ENCODE peak calls at places on chromosomes 5 and 9, in ten cellular contexts. One of them, this sample, is unnamed.

GRCh38 chr9:137070906-137071275 is 534 bp upstream of the SAPCD2 start:
- DNase-seq in kidney epithelial cell: no peak
- DNase-seq in brain microvascular endothelial cell: no peak
- DNase-seq in lower lobe of right lung: no peak
- DNase-seq in breast epithelium: no peak
- DNase-seq in GM10248: peak
- DNase-seq in progenitor cell of endocrine pancreas: no peak
- DNase-seq in ovary: no peak
- DNase-seq in neural crest cell: peak
- DNase-seq in cardiac muscle cell: no peak
- DNase-seq in this sample: no peak

GRCh38 chr5:24644757-24645156 is at the start of gene CDH10:
- DNase-seq in cardiac muscle cell: peak
- DNase-seq in kidney epithelial cell: no peak
- DNase-seq in progenitor cell of endocrine pancreas: peak
- DNase-seq in GM10248: no peak
- DNase-seq in ovary: no peak
- DNase-seq in lower lobe of right lung: peak
- DNase-seq in brain microvascular endothelial cell: no peak
- DNase-seq in breast epithelium: no peak
- DNase-seq in neural crest cell: peak
- DNase-seq in this sample: no peak

GRCh38 chr5:34735436-34736426 is 79.6 kb downstream of the RAI14 start:
- DNase-seq in progenitor cell of endocrine pancreas: no peak
- DNase-seq in neural crest cell: no peak
- DNase-seq in kidney epithelial cell: no peak
- DNase-seq in brain microvascular endothelial cell: no peak
- DNase-seq in ovary: no peak
- DNase-seq in GM10248: no peak
- DNase-seq in cardiac muscle cell: peak
- DNase-seq in breast epithelium: no peak
- DNase-seq in lower lobe of right lung: no peak
- DNase-seq in this sample: no peak

GRCh38 chr9:34096751-34097150 is 29.7 kb downstream of the DCAF12 start:
- DNase-seq in cardiac muscle cell: no peak
- DNase-seq in GM10248: no peak
- DNase-seq in breast epithelium: no peak
- DNase-seq in kidney epithelial cell: no peak
- DNase-seq in brain microvascular endothelial cell: no peak
- DNase-seq in neural crest cell: no peak
- DNase-seq in progenitor cell of endocrine pancreas: no peak
- DNase-seq in lower lobe of right lung: no peak
- DNase-seq in ovary: no peak
- DNase-seq in this sample: no peak

GRCh38 chr9:77486968-77487367 is 161.2 kb downstream of the GNA14 start:
- DNase-seq in kidney epithelial cell: no peak
- DNase-seq in ovary: no peak
- DNase-seq in cardiac muscle cell: no peak
- DNase-seq in progenitor cell of endocrine pancreas: no peak
- DNase-seq in lower lobe of right lung: no peak
- DNase-seq in neural crest cell: no peak
- DNase-seq in GM10248: no peak
- DNase-seq in breast epithelium: no peak
- DNase-seq in brain microvascular endothelial cell: no peak
- DNase-seq in this sample: no peak

GRCh38 chr5:128462330-128462729 is 75.7 kb downstream of the FBN2 start:
- DNase-seq in ovary: no peak
- DNase-seq in cardiac muscle cell: no peak
- DNase-seq in kidney epithelial cell: no peak
- DNase-seq in lower lobe of right lung: no peak
- DNase-seq in GM10248: no peak
- DNase-seq in brain microvascular endothelial cell: no peak
- DNase-seq in neural crest cell: no peak
- DNase-seq in progenitor cell of endocrine pancreas: no peak
- DNase-seq in breast epithelium: no peak
- DNase-seq in this sample: no peak

GRCh38 chr9:2281031-2281802 is 266.1 kb downstream of the SMARCA2 start:
- DNase-seq in lower lobe of right lung: no peak
- DNase-seq in neural crest cell: no peak
- DNase-seq in brain microvascular endothelial cell: peak
- DNase-seq in kidney epithelial cell: no peak
- DNase-seq in GM10248: no peak
- DNase-seq in breast epithelium: no peak
- DNase-seq in cardiac muscle cell: peak
- DNase-seq in ovary: no peak
- DNase-seq in progenitor cell of endocrine pancreas: no peak
- DNase-seq in this sample: no peak

GRCh38 chr9:117074782-117075510 is 339.9 kb downstream of the ASTN2 start:
- DNase-seq in neural crest cell: no peak
- DNase-seq in ovary: no peak
- DNase-seq in brain microvascular endothelial cell: no peak
- DNase-seq in progenitor cell of endocrine pancreas: no peak
- DNase-seq in lower lobe of right lung: no peak
- DNase-seq in GM10248: no peak
- DNase-seq in cardiac muscle cell: no peak
- DNase-seq in breast epithelium: no peak
- DNase-seq in kidney epithelial cell: no peak
- DNase-seq in this sample: no peak

GRCh38 chr5:106106384-106106783 is 1564.4 kb downstream of the EFNA5 start:
- DNase-seq in neural crest cell: no peak
- DNase-seq in brain microvascular endothelial cell: no peak
- DNase-seq in kidney epithelial cell: no peak
- DNase-seq in lower lobe of right lung: no peak
- DNase-seq in ovary: no peak
- DNase-seq in progenitor cell of endocrine pancreas: no peak
- DNase-seq in cardiac muscle cell: no peak
- DNase-seq in breast epithelium: no peak
- DNase-seq in GM10248: no peak
- DNase-seq in this sample: no peak

GRCh38 chr9:137313956-137314560 is 12.0 kb upstream of the NRARP start:
- DNase-seq in breast epithelium: peak
- DNase-seq in ovary: no peak
- DNase-seq in brain microvascular endothelial cell: no peak
- DNase-seq in kidney epithelial cell: no peak
- DNase-seq in cardiac muscle cell: no peak
- DNase-seq in lower lobe of right lung: no peak
- DNase-seq in GM10248: no peak
- DNase-seq in neural crest cell: no peak
- DNase-seq in progenitor cell of endocrine pancreas: peak
- DNase-seq in this sample: no peak

GRCh38 chr5:132557425-132557805 is 638 bp downstream of the RAD50 start:
- DNase-seq in brain microvascular endothelial cell: peak
- DNase-seq in cardiac muscle cell: peak
- DNase-seq in ovary: peak
- DNase-seq in kidney epithelial cell: no peak
- DNase-seq in breast epithelium: no peak
- DNase-seq in neural crest cell: peak
- DNase-seq in GM10248: peak
- DNase-seq in progenitor cell of endocrine pancreas: no peak
- DNase-seq in lower lobe of right lung: peak
- DNase-seq in this sample: peak

GRCh38 chr9:89473762-89474469 is 24.0 kb downstream of the SEMA4D start:
- DNase-seq in breast epithelium: no peak
- DNase-seq in progenitor cell of endocrine pancreas: no peak
- DNase-seq in kidney epithelial cell: no peak
- DNase-seq in GM10248: no peak
- DNase-seq in ovary: no peak
- DNase-seq in brain microvascular endothelial cell: no peak
- DNase-seq in neural crest cell: no peak
- DNase-seq in lower lobe of right lung: no peak
- DNase-seq in cardiac muscle cell: no peak
- DNase-seq in this sample: no peak

GRCh38 chr5:76455531-76456132 is 52.5 kb downstream of the IQGAP2 start:
- DNase-seq in breast epithelium: no peak
- DNase-seq in kidney epithelial cell: no peak
- DNase-seq in ovary: no peak
- DNase-seq in lower lobe of right lung: no peak
- DNase-seq in GM10248: no peak
- DNase-seq in cardiac muscle cell: no peak
- DNase-seq in neural crest cell: no peak
- DNase-seq in progenitor cell of endocrine pancreas: no peak
- DNase-seq in brain microvascular endothelial cell: no peak
- DNase-seq in this sample: no peak

GRCh38 chr5:156595132-156595787 is 254.8 kb upstream of the PPP1R2B start:
- DNase-seq in GM10248: no peak
- DNase-seq in neural crest cell: no peak
- DNase-seq in progenitor cell of endocrine pancreas: no peak
- DNase-seq in brain microvascular endothelial cell: no peak
- DNase-seq in ovary: no peak
- DNase-seq in lower lobe of right lung: peak
- DNase-seq in breast epithelium: no peak
- DNase-seq in kidney epithelial cell: no peak
- DNase-seq in cardiac muscle cell: peak
- DNase-seq in this sample: no peak
- TF ChIP-seq CTCF in GM10248: no peak
- TF ChIP-seq CTCF in neural crest cell: no peak
- TF ChIP-seq CTCF in progenitor cell of endocrine pancreas: no peak
- TF ChIP-seq CTCF in brain microvascular endothelial cell: no peak
- TF ChIP-seq CTCF in ovary: no peak
- TF ChIP-seq CTCF in lower lobe of right lung: no peak
- TF ChIP-seq CTCF in breast epithelium: no peak
- TF ChIP-seq CTCF in kidney epithelial cell: no peak
- TF ChIP-seq CTCF in cardiac muscle cell: no peak
- TF ChIP-seq CTCF in this sample: no peak

DNA sequence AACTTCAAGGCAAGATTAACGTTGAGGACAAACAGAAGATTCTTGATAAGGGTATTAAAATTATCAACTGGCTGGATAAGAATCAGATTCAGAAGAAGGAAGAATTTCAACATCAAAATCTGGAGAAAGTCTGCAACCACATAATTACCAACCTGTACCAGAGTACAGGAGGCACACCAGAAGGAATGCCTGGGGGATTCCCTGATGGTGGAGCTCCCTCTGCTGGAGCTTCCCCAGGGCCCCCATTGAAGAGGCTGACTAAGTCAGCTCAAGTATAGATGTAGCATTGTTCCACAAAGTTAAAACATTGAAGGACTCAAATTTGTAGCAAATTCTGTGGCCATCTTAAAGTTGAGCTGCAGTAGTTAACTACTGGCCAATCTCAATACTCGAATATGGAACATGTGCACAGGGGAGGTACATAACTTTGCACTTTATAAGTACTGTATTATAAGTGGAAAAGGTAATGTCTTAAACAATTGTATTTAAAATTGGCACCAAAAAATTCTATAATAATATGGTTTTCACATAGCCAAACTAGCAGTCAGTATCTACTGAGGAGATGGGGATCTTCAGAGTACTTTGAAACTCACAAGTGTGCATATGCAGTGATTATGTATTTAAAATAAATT is 237.5 kb downstream of the CHSY3 start:
- DNase-seq in GM10248: peak
- DNase-seq in progenitor cell of endocrine pancreas: peak
- DNase-seq in cardiac muscle cell: peak
- DNase-seq in neural crest cell: no peak
- DNase-seq in lower lobe of right lung: no peak
- DNase-seq in ovary: no peak
- DNase-seq in brain microvascular endothelial cell: peak
- DNase-seq in kidney epithelial cell: peak
- DNase-seq in breast epithelium: no peak
- DNase-seq in this sample: no peak
- TF ChIP-seq CTCF in GM10248: peak
- TF ChIP-seq CTCF in progenitor cell of endocrine pancreas: peak
- TF ChIP-seq CTCF in cardiac muscle cell: peak
- TF ChIP-seq CTCF in neural crest cell: peak
- TF ChIP-seq CTCF in lower lobe of right lung: peak
- TF ChIP-seq CTCF in ovary: no peak
- TF ChIP-seq CTCF in brain microvascular endothelial cell: peak
- TF ChIP-seq CTCF in kidney epithelial cell: peak
- TF ChIP-seq CTCF in breast epithelium: no peak
- TF ChIP-seq CTCF in this sample: no peak

GRCh38 chr5:72842816-72843215 is 26.4 kb downstream of the TNPO1 start:
- DNase-seq in GM10248: no peak
- DNase-seq in breast epithelium: no peak
- DNase-seq in brain microvascular endothelial cell: peak
- DNase-seq in ovary: no peak
- DNase-seq in neural crest cell: no peak
- DNase-seq in cardiac muscle cell: no peak
- DNase-seq in lower lobe of right lung: no peak
- DNase-seq in kidney epithelial cell: peak
- DNase-seq in progenitor cell of endocrine pancreas: no peak
- DNase-seq in this sample: no peak
- TF ChIP-seq CTCF in GM10248: peak
- TF ChIP-seq CTCF in breast epithelium: no peak
- TF ChIP-seq CTCF in brain microvascular endothelial cell: peak
- TF ChIP-seq CTCF in ovary: no peak
- TF ChIP-seq CTCF in neural crest cell: no peak
- TF ChIP-seq CTCF in cardiac muscle cell: no peak
- TF ChIP-seq CTCF in lower lobe of right lung: no peak
- TF ChIP-seq CTCF in kidney epithelial cell: peak
- TF ChIP-seq CTCF in progenitor cell of endocrine pancreas: no peak
- TF ChIP-seq CTCF in this sample: no peak

GRCh38 chr5:73674669-73675004 is 48.6 kb downstream of the ARHGEF28 start:
- DNase-seq in brain microvascular endothelial cell: no peak
- DNase-seq in cardiac muscle cell: peak
- DNase-seq in progenitor cell of endocrine pancreas: no peak
- DNase-seq in ovary: no peak
- DNase-seq in breast epithelium: no peak
- DNase-seq in GM10248: no peak
- DNase-seq in neural crest cell: no peak
- DNase-seq in kidney epithelial cell: no peak
- DNase-seq in lower lobe of right lung: no peak
- DNase-seq in this sample: no peak

GRCh38 chr5:73678322-73678740 is 52.3 kb downstream of the ARHGEF28 start:
- DNase-seq in breast epithelium: no peak
- DNase-seq in kidney epithelial cell: no peak
- DNase-seq in ovary: no peak
- DNase-seq in lower lobe of right lung: no peak
- DNase-seq in brain microvascular endothelial cell: no peak
- DNase-seq in GM10248: no peak
- DNase-seq in cardiac muscle cell: no peak
- DNase-seq in neural crest cell: no peak
- DNase-seq in progenitor cell of endocrine pancreas: no peak
- DNase-seq in this sample: no peak

GRCh38 chr5:73668422-73669116 is 42.6 kb downstream of the ARHGEF28 start:
- DNase-seq in kidney epithelial cell: no peak
- DNase-seq in lower lobe of right lung: no peak
- DNase-seq in neural crest cell: no peak
- DNase-seq in ovary: no peak
- DNase-seq in brain microvascular endothelial cell: no peak
- DNase-seq in progenitor cell of endocrine pancreas: no peak
- DNase-seq in cardiac muscle cell: no peak
- DNase-seq in GM10248: no peak
- DNase-seq in breast epithelium: no peak
- DNase-seq in this sample: no peak

GRCh38 chr5:73672130-73672529 is 46.1 kb downstream of the ARHGEF28 start:
- DNase-seq in ovary: no peak
- DNase-seq in kidney epithelial cell: no peak
- DNase-seq in neural crest cell: no peak
- DNase-seq in GM10248: no peak
- DNase-seq in breast epithelium: no peak
- DNase-seq in brain microvascular endothelial cell: no peak
- DNase-seq in lower lobe of right lung: no peak
- DNase-seq in progenitor cell of endocrine pancreas: no peak
- DNase-seq in cardiac muscle cell: no peak
- DNase-seq in this sample: no peak

DNA sequence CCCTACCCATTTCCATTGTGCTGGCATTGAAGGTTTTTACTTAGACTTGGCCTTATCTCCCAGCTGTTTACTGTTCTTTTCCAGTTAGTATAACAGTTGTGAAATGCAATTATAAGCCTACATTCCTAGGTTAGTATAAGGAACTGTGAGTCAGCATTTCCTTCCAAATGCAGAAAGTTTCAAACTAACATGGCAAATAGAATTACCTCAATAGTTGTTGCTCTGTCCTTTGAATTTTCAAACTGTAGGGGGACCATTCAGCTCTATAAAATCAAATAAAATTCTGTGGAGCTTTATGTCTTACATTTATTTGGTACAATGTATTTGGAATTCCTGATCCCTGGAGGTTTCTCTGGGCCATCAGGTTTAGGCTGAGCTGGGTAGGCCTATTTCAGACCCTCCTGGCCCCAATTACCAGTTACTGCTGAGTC is 47.2 kb downstream of the ARHGEF28 start:
- DNase-seq in breast epithelium: no peak
- DNase-seq in kidney epithelial cell: no peak
- DNase-seq in neural crest cell: no peak
- DNase-seq in lower lobe of right lung: no peak
- DNase-seq in progenitor cell of endocrine pancreas: no peak
- DNase-seq in ovary: no peak
- DNase-seq in cardiac muscle cell: peak
- DNase-seq in GM10248: no peak
- DNase-seq in brain microvascular endothelial cell: peak
- DNase-seq in this sample: no peak
- TF ChIP-seq CTCF in breast epithelium: no peak
- TF ChIP-seq CTCF in kidney epithelial cell: no peak
- TF ChIP-seq CTCF in neural crest cell: no peak
- TF ChIP-seq CTCF in lower lobe of right lung: no peak
- TF ChIP-seq CTCF in progenitor cell of endocrine pancreas: no peak
- TF ChIP-seq CTCF in ovary: no peak
- TF ChIP-seq CTCF in cardiac muscle cell: no peak
- TF ChIP-seq CTCF in GM10248: no peak
- TF ChIP-seq CTCF in brain microvascular endothelial cell: peak
- TF ChIP-seq CTCF in this sample: no peak

This sample was measured in activated B cell treated with CpG ODN at 0.5 μM for 24 hours.